ENCODE peak calls at places on chromosomes 13 and 19, in four cellular contexts. T is GM12878, P is H1, Z is K562. H is an unnamed sample.

GRCh38 chr13:80399340-80400163 is 58.6 kb upstream of the SPRY2 start:
- DNase-seq in P (no peak), T (peak; percentile 17), Z (no peak), H (no peak)

GRCh38 chr19:16037424-16038195 is 38.7 kb upstream of the TPM4 start:
- DNase-seq in T (no peak), P (no peak), Z (no peak), H (no peak)

GRCh38 chr13:33262069-33262487 is 23.5 kb downstream of the STARD13 start:
- DNase-seq in P (no peak), T (no peak), Z (no peak), H (peak; percentile 88)

GRCh38 chr13:82898625-82899024 is 983.6 kb downstream of the SLITRK1 start:
- DNase-seq in Z (no peak), P (no peak), T (no peak), H (peak; percentile 23)

GRCh38 chr19:1252221-1252817 is 3.9 kb downstream of the MIDN start:
- DNase-seq in T (no peak), P (no peak), Z (peak; percentile 70), H (no peak)

GRCh38 chr13:110114351-110114750 is 192.6 kb downstream of the COL4A1 start:
- DNase-seq in P (no peak), Z (no peak), T (no peak), H (no peak)

GRCh38 chr13:112103260-112103843 is 36.4 kb downstream of the SOX1 start:
- DNase-seq in P (peak; percentile 52), T (no peak), Z (no peak), H (no peak)

GRCh38 chr13:96492758-96493157 is 402.9 kb downstream of the HS6ST3 start:
- DNase-seq in Z (no peak), P (no peak), T (no peak), H (no peak)

GRCh38 chr13:114134111-114134943 is 1.9 kb upstream of the RASA3 start:
- DNase-seq in Z (no peak), P (no peak), T (no peak), H (no peak)

GRCh38 chr19:47405854-47406417 is 13.4 kb downstream of the MEIS3 start:
- DNase-seq in P (no peak), Z (no peak), T (no peak), H (no peak)

DNA sequence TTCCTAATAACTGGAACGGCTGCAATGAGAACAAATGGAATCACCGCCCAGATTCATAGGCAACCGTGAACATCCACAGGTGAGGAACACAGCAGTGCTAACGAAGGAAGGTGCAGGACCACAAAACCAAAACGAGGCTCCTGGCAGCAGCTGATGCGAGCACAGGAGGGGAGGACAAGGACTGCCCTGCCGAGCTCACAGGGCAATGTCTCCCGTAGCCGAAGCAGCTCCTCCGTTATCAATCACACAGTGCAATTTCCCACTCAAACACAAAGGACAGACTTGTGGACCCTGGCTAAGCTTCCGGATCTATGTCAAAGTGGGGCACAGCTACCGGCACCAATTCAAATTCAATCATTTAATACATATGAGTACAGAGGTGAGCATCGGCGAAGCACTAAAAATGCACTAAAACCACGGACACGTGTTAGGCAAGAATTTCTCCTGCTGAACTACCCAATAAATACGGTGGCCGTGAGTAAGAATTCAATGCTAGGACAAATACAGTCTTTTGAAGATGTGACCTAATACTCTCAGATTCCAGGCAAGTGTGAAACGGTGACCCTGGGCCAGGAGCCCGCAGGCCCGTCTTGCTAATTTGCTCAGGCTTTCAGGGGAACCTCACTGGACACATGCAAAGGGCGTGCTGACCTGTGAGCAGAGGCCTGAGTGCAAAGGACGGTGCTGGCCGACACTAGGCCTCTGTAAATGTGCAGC is 70.4 kb downstream of the STK24 start:
- DNase-seq in P (no peak), Z (no peak), T (no peak), H (peak; percentile 61)
- TF ChIP-seq POLR2A in P (no peak), Z (no peak), T (no peak), H (no peak)

GRCh38 chr13:102870677-102871415 is 25.0 kb downstream of the ERCC5 start:
- DNase-seq in Z (peak; percentile 58), T (no peak), P (peak; percentile 59), H (peak; percentile 39)
- TF ChIP-seq BRCA1 in Z (no peak), T (no peak), P (no peak), H (no peak)

GRCh38 chr13:66553391-66553790 is 676.7 kb downstream of the PCDH9 start:
- DNase-seq in P (no peak), Z (no peak), T (no peak), H (no peak)

GRCh38 chr13:66546534-66547379 is 683.4 kb downstream of the PCDH9 start:
- DNase-seq in Z (no peak), P (no peak), T (no peak), H (no peak)

GRCh38 chr13:66543780-66544179 is 686.4 kb downstream of the PCDH9 start:
- DNase-seq in Z (no peak), T (no peak), P (no peak), H (no peak)

DNA sequence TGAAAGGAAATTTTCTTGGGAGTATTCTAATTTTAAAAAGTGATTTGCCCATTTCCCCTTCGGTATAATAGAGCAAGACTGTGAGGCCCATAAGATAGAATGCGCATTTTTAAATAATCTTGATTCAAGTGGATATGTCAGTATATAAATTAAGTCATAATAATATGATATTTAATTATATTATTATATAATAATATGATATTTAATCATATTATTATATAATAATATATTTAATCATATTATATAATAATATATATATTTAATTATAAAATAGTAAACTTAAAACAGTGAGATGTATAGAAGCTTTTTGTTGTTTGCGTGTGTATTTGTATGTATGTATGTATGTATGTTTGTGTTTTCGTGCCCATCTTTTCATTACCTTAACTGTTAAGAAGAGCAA is 682.5 kb downstream of the PCDH9 start:
- DNase-seq in P (no peak), Z (no peak), T (no peak), H (no peak)
- TF ChIP-seq POLR2A in P (no peak), Z (no peak), T (no peak), H (no peak)

GRCh38 chr19:55305491-55305890 is 19.6 kb downstream of the TMEM150B start:
- DNase-seq in T (no peak), P (peak; percentile 79), Z (peak; percentile 72), H (no peak)

GRCh38 chr19:55303477-55303876 is 19.7 kb downstream of the BRSK1 start:
- DNase-seq in T (no peak), P (no peak), Z (no peak), H (no peak)

GRCh38 chr19:55305983-55306562 is 19.1 kb downstream of the TMEM150B start:
- DNase-seq in P (no peak), T (no peak), Z (no peak), H (no peak)

GRCh38 chr19:55304980-55305379 is 20.2 kb downstream of the TMEM150B start:
- DNase-seq in P (peak; percentile 71), Z (no peak), T (no peak), H (no peak)

DNA sequence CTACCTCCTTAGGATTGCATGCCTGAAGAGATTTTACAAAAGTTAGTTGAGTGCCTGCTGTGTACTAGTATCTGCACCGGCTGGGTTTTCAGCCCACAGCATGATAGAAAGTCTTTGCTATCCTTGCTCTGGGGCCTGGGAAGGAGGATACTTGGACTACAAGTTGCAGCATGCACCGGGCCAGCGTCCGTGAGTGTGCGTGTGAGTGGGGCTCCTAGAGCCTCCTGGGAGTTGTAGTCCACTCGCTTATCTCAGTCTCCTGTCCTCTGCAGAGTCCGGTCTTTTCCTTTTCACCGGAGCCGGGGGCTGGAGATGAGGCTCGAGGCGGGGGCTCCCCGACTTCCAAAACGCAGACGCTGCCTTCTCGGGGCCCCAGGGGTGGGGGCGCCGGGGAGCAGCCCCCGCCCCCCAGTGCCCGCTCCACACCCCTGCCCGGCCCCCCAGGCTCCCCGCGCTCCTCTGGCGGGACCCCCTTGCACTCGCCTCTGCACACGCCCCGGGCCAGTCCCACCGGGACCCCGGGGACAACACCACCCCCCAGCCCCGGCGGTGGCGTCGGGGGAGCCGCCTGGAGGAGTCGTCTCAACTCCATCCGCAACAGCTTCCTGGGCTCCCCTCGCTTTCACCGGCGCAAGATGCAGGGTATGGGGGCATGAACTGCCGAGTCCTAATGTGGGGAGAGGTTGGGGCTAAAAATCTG is 20.6 kb downstream of the BRSK1 start:
- DNase-seq in P (peak; percentile 67), T (no peak), Z (peak; percentile 86), H (peak; percentile 50)
- TF ChIP-seq BRCA1 in P (no peak), T (no peak), Z (no peak), H (no peak)

GRCh38 chr13:22114630-22115311 is 443.9 kb downstream of the FGF9 start:
- DNase-seq in P (no peak), Z (no peak), T (peak; percentile 99), H (no peak)
- TF ChIP-seq POLR2A in P (no peak), Z (no peak), T (peak; percentile 58), H (no peak)

GRCh38 chr19:42496551-42497133 is 31.6 kb downstream of the CEACAM1 start:
- DNase-seq in Z (no peak), P (no peak), T (no peak), H (no peak)
- TF ChIP-seq BRCA1 in Z (no peak), P (no peak), T (no peak), H (no peak)

GRCh38 chr19:39169143-39169810 is 27.5 kb upstream of the NCCRP1 start:
- DNase-seq in P (no peak), T (no peak), Z (no peak), H (no peak)

GRCh38 chr19:39166571-39167391 is 30.0 kb upstream of the NCCRP1 start:
- DNase-seq in T (no peak), Z (peak; percentile 36), P (no peak), H (peak; percentile 49)

GRCh38 chr19:39170398-39171231 is 26.1 kb upstream of the NCCRP1 start:
- DNase-seq in T (no peak), P (no peak), Z (no peak), H (peak; percentile 49)

GRCh38 chr19:39167461-39168257 is 29.1 kb upstream of the NCCRP1 start:
- DNase-seq in T (no peak), P (no peak), Z (no peak), H (no peak)

GRCh38 chr19:39168258-39169142 is 28.3 kb upstream of the NCCRP1 start:
- DNase-seq in Z (no peak), T (no peak), P (no peak), H (no peak)
- TF ChIP-seq POLR2A in Z (no peak), T (no peak), P (no peak), H (no peak)